ENCODE peak calls at places on chromosomes 16 and 17, in seven cellular contexts. O is left cardiac atrium, U is T follicular helper cell, I is A549, C is activated gamma-delta T cell, L is iris pigment epithelial cell, X is IMR-90. Z is an unnamed sample.

GRCh38 chr17:43599835-43600234 is 53.7 kb upstream of the ETV4 start:
- DNase-seq in O (no peak), U (no peak), I (peak; percentile 52), C (no peak), L (peak; percentile 78), X (peak; percentile 87), Z (peak; percentile 87)

GRCh38 chr16:47646914-47647313 is 185.8 kb downstream of the PHKB start:
- DNase-seq in O (no peak), U (no peak), I (no peak), C (no peak), L (no peak), X (no peak), Z (no peak)

GRCh38 chr17:13067629-13068303 is 49.9 kb upstream of the ELAC2 start:
- DNase-seq in O (no peak), U (no peak), I (no peak), C (no peak), L (no peak), X (no peak), Z (no peak)

GRCh38 chr16:72210571-72210970 is 38.6 kb upstream of the PMFBP1 start:
- DNase-seq in O (no peak), U (no peak), I (no peak), C (no peak), L (no peak), X (no peak), Z (no peak)

GRCh38 chr16:2154533-2155090 is 970 bp upstream of the TRAF7 start:
- DNase-seq in O (no peak), U (no peak), I (no peak), C (no peak), L (no peak), X (no peak), Z (no peak)

GRCh38 chr17:79943354-79944241 is 92.1 kb downstream of the TBC1D16 start:
- DNase-seq in O (peak; percentile 14), U (no peak), I (no peak), C (no peak), L (no peak), X (no peak), Z (no peak)

GRCh38 chr17:10042589-10043244 is 137.6 kb upstream of the RCVRN start:
- DNase-seq in O (peak; percentile 68), U (no peak), I (no peak), C (no peak), L (no peak), X (no peak), Z (no peak)

GRCh38 chr17:19387921-19388521 is 1.0 kb upstream of the MFAP4 start:
- DNase-seq in O (no peak), U (no peak), I (no peak), C (no peak), L (peak; percentile 74), X (peak; percentile 76), Z (peak; percentile 77)

GRCh38 chr17:79626156-79626890 is 15.5 kb upstream of the RBFOX3 start:
- DNase-seq in O (peak; percentile 6), U (no peak), I (no peak), C (no peak), L (no peak), X (no peak), Z (no peak)

GRCh38 chr16:79390481-79391051 is 210.0 kb downstream of the MAF start:
- DNase-seq in O (no peak), U (no peak), I (no peak), C (no peak), L (no peak), X (no peak), Z (no peak)

GRCh38 chr16:57761957-57762356 is 26.4 kb downstream of the KATNB1 start:
- DNase-seq in O (no peak), U (no peak), I (no peak), C (no peak), L (no peak), X (no peak), Z (no peak)

GRCh38 chr16:75319513-75320401 is 68.3 kb upstream of the BCAR1 start:
- DNase-seq in O (no peak), U (no peak), I (no peak), C (no peak), L (peak; percentile 96), X (peak; percentile 92), Z (peak; percentile 94)

GRCh38 chr17:45092932-45093430 is 31.9 kb downstream of the NMT1 start:
- DNase-seq in O (peak; percentile 90), U (no peak), I (peak; percentile 94), C (no peak), L (peak; percentile 99), X (peak; percentile 99), Z (peak; percentile 98)

GRCh38 chr16:2015117-2015946 is 4.3 kb upstream of the NPW start:
- DNase-seq in O (peak; percentile 21), U (no peak), I (peak; percentile 98), C (no peak), L (peak; percentile 60), X (peak; percentile 47), Z (peak; percentile 55)